ENCODE peak calls at places on chromosomes 2 and 18, in eight cellular contexts. One of them, this sample, is unnamed.
A peak's percentile ranks its signal among the peaks of the same experiment; 100 is the strongest.

GRCh38 chr18:50114448-50114847 is 80.5 kb downstream of the MYO5B start:
- DNase-seq in Caco-2: no peak
- DNase-seq in GM10248: no peak
- DNase-seq in cardiac muscle cell: no peak
- DNase-seq in mesothelial cell of epicardium: no peak
- DNase-seq in AG04450: no peak
- DNase-seq in psoas muscle: no peak
- DNase-seq in PC-3: no peak
- DNase-seq in this sample: no peak

GRCh38 chr2:58740381-58740780 is 499.3 kb upstream of the FANCL start:
- DNase-seq in Caco-2: no peak
- DNase-seq in GM10248: no peak
- DNase-seq in cardiac muscle cell: no peak
- DNase-seq in mesothelial cell of epicardium: no peak
- DNase-seq in AG04450: no peak
- DNase-seq in psoas muscle: no peak
- DNase-seq in PC-3: no peak
- DNase-seq in this sample: no peak

GRCh38 chr2:69222984-69223658 is 163.9 kb downstream of the GFPT1 start:
- DNase-seq in Caco-2: no peak
- DNase-seq in GM10248: no peak
- DNase-seq in cardiac muscle cell: peak; percentile 12
- DNase-seq in mesothelial cell of epicardium: no peak
- DNase-seq in AG04450: no peak
- DNase-seq in psoas muscle: peak; percentile 48
- DNase-seq in PC-3: no peak
- DNase-seq in this sample: no peak

GRCh38 chr2:147829106-147829505 is 15.7 kb upstream of the ACVR2A start:
- DNase-seq in Caco-2: no peak
- DNase-seq in GM10248: no peak
- DNase-seq in cardiac muscle cell: no peak
- DNase-seq in mesothelial cell of epicardium: no peak
- DNase-seq in AG04450: peak; percentile 61
- DNase-seq in psoas muscle: no peak
- DNase-seq in PC-3: peak; percentile 85
- DNase-seq in this sample: no peak

GRCh38 chr2:10405441-10405840 is 42.7 kb downstream of the ODC1 start:
- DNase-seq in Caco-2: no peak
- DNase-seq in GM10248: no peak
- DNase-seq in cardiac muscle cell: no peak
- DNase-seq in mesothelial cell of epicardium: no peak
- DNase-seq in AG04450: peak; percentile 67
- DNase-seq in psoas muscle: peak; percentile 82
- DNase-seq in PC-3: peak; percentile 98
- DNase-seq in this sample: no peak

GRCh38 chr2:186569906-186570305 is 19.9 kb upstream of the ITGAV start:
- DNase-seq in Caco-2: no peak
- DNase-seq in GM10248: no peak
- DNase-seq in cardiac muscle cell: no peak
- DNase-seq in mesothelial cell of epicardium: no peak
- DNase-seq in AG04450: no peak
- DNase-seq in psoas muscle: no peak
- DNase-seq in PC-3: no peak
- DNase-seq in this sample: no peak

GRCh38 chr18:3454365-3455089 is 4.6 kb downstream of the TGIF1 start:
- DNase-seq in Caco-2: peak; percentile 52
- DNase-seq in GM10248: peak; percentile 25
- DNase-seq in cardiac muscle cell: peak; percentile 54
- DNase-seq in mesothelial cell of epicardium: no peak
- DNase-seq in AG04450: no peak
- DNase-seq in psoas muscle: no peak
- DNase-seq in PC-3: peak; percentile 76
- DNase-seq in this sample: no peak

GRCh38 chr18:48658721-48659120 is 119.9 kb downstream of the CTIF start:
- DNase-seq in Caco-2: no peak
- DNase-seq in GM10248: no peak
- DNase-seq in cardiac muscle cell: no peak
- DNase-seq in mesothelial cell of epicardium: no peak
- DNase-seq in AG04450: no peak
- DNase-seq in psoas muscle: no peak
- DNase-seq in PC-3: no peak
- DNase-seq in this sample: no peak

GRCh38 chr2:9205963-9206948 is at the start of gene ASAP2:
- DNase-seq in Caco-2: peak; percentile 65
- DNase-seq in GM10248: peak; percentile 69
- DNase-seq in cardiac muscle cell: peak; percentile 87
- DNase-seq in mesothelial cell of epicardium: peak; percentile 55
- DNase-seq in AG04450: no peak
- DNase-seq in psoas muscle: peak; percentile 80
- DNase-seq in PC-3: peak; percentile 80
- DNase-seq in this sample: peak; percentile 48

GRCh38 chr2:20091305-20091991 is 40.0 kb upstream of the LAPTM4A start:
- DNase-seq in Caco-2: no peak
- DNase-seq in GM10248: no peak
- DNase-seq in cardiac muscle cell: no peak
- DNase-seq in mesothelial cell of epicardium: no peak
- DNase-seq in AG04450: peak; percentile 86
- DNase-seq in psoas muscle: peak; percentile 83
- DNase-seq in PC-3: peak; percentile 68
- DNase-seq in this sample: no peak

GRCh38 chr18:75210274-75211001 is at the start of gene TSHZ1:
- DNase-seq in Caco-2: peak; percentile 39
- DNase-seq in GM10248: peak; percentile 80
- DNase-seq in cardiac muscle cell: peak; percentile 80
- DNase-seq in mesothelial cell of epicardium: no peak
- DNase-seq in AG04450: peak; percentile 44
- DNase-seq in psoas muscle: no peak
- DNase-seq in PC-3: peak; percentile 82
- DNase-seq in this sample: peak; percentile 73

GRCh38 chr2:176126929-176127768 is 2.4 kb upstream of the HOXD8 start:
- DNase-seq in Caco-2: no peak
- DNase-seq in GM10248: peak; percentile 50
- DNase-seq in cardiac muscle cell: peak; percentile 82
- DNase-seq in mesothelial cell of epicardium: no peak
- DNase-seq in AG04450: peak; percentile 29
- DNase-seq in psoas muscle: peak; percentile 59
- DNase-seq in PC-3: peak; percentile 78
- DNase-seq in this sample: no peak

GRCh38 chr2:37851828-37852584 is 73.1 kb upstream of the RMDN2 start:
- DNase-seq in Caco-2: no peak
- DNase-seq in GM10248: peak; percentile 66
- DNase-seq in cardiac muscle cell: no peak
- DNase-seq in mesothelial cell of epicardium: no peak
- DNase-seq in AG04450: no peak
- DNase-seq in psoas muscle: no peak
- DNase-seq in PC-3: no peak
- DNase-seq in this sample: no peak

GRCh38 chr2:143264851-143265250 is 135.6 kb downstream of the ARHGAP15 start:
- DNase-seq in Caco-2: no peak
- DNase-seq in GM10248: no peak
- DNase-seq in cardiac muscle cell: no peak
- DNase-seq in mesothelial cell of epicardium: no peak
- DNase-seq in AG04450: peak; percentile 74
- DNase-seq in psoas muscle: no peak
- DNase-seq in PC-3: peak; percentile 63
- DNase-seq in this sample: no peak

GRCh38 chr2:21372654-21373053 is 248.9 kb downstream of the TDRD15 start:
- DNase-seq in Caco-2: no peak
- DNase-seq in GM10248: peak; percentile 12
- DNase-seq in cardiac muscle cell: peak; percentile 45
- DNase-seq in mesothelial cell of epicardium: no peak
- DNase-seq in AG04450: no peak
- DNase-seq in psoas muscle: no peak
- DNase-seq in PC-3: peak; percentile 17
- DNase-seq in this sample: no peak

DNA sequence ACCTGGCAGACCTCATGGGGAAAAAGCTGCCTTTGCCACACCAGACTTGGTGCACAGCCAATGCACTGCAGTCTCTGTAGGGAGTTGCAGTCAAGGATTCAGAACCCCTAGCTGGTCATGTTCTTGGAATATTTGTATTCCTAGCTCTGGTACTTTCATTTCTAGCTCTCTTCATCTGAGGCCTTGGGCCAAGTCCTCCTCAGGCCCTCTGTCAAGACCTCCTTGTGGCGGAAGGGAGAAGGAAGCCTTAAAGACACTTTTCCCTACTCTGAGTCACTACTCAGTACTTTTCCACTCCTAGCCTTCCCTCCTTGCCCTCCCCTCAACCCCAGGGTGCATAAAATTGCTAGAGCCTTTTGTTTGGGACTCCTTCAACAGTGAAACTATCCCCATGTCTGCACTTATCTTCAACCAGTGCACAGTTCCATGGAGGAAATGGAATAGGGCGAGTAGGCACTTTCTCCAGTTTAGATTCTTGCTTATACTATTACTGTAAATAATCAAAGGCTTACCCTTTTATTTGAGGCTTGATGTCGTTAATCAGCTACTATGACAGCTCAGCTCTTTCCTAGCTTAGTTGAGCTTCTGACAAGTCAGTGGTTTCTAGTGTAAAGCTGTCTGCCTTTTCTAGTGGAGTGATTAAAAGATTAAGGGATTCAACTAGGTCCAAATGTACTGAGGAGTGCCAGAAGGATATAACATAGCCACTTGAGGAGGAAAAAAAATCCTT is 15.8 kb downstream of the M1AP start:
- DNase-seq in Caco-2: no peak
- DNase-seq in GM10248: no peak
- DNase-seq in cardiac muscle cell: no peak
- DNase-seq in mesothelial cell of epicardium: no peak
- DNase-seq in AG04450: no peak
- DNase-seq in psoas muscle: no peak
- DNase-seq in PC-3: peak; percentile 34
- DNase-seq in this sample: no peak
- TF ChIP-seq CTCF in Caco-2: no peak
- TF ChIP-seq CTCF in GM10248: no peak
- TF ChIP-seq CTCF in cardiac muscle cell: peak; percentile 12
- TF ChIP-seq CTCF in mesothelial cell of epicardium: no peak
- TF ChIP-seq CTCF in AG04450: no peak
- TF ChIP-seq CTCF in psoas muscle: no peak
- TF ChIP-seq CTCF in PC-3: peak; percentile 14
- TF ChIP-seq CTCF in this sample: no peak

GRCh38 chr2:180508451-180508850 is 472.0 kb upstream of the UBE2E3 start:
- DNase-seq in Caco-2: no peak
- DNase-seq in GM10248: no peak
- DNase-seq in cardiac muscle cell: no peak
- DNase-seq in mesothelial cell of epicardium: no peak
- DNase-seq in AG04450: no peak
- DNase-seq in psoas muscle: no peak
- DNase-seq in PC-3: no peak
- DNase-seq in this sample: no peak
- TF ChIP-seq CTCF in Caco-2: no peak
- TF ChIP-seq CTCF in GM10248: no peak
- TF ChIP-seq CTCF in cardiac muscle cell: no peak
- TF ChIP-seq CTCF in mesothelial cell of epicardium: no peak
- TF ChIP-seq CTCF in AG04450: no peak
- TF ChIP-seq CTCF in psoas muscle: no peak
- TF ChIP-seq CTCF in PC-3: no peak
- TF ChIP-seq CTCF in this sample: no peak

DNA sequence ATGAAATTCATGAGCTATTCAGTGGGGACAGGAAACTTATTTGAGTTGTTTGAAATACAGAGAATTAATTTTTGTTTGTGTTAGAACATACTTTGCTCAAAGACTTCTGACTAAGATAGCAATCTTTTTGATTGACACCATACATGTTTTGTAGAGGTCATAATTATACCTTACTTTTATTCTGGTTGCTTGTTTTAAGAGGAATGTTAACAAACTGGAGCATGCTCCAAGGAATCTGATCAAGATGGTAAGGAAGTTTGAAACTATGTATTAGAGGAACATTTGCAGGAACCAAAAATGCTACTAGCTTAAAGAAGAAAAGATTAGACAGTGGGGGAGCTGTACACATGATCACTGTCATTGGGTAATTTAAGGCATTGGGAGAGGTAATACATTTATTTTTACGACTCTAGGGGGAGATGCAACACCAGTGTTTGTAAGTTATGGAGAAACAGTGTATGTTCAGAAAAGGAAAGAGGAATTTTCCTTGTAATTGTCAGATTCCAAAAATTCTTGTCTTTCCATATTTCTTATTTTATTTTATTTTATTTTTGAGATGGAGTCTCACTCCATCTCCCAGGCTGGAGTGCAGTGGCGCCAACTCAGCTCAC is 8.0 kb downstream of the AGFG1 start:
- DNase-seq in Caco-2: no peak
- DNase-seq in GM10248: no peak
- DNase-seq in cardiac muscle cell: no peak
- DNase-seq in mesothelial cell of epicardium: no peak
- DNase-seq in AG04450: no peak
- DNase-seq in psoas muscle: no peak
- DNase-seq in PC-3: peak; percentile 56
- DNase-seq in this sample: no peak
- TF ChIP-seq CTCF in Caco-2: no peak
- TF ChIP-seq CTCF in GM10248: peak; percentile 44
- TF ChIP-seq CTCF in cardiac muscle cell: peak; percentile 52
- TF ChIP-seq CTCF in mesothelial cell of epicardium: no peak
- TF ChIP-seq CTCF in AG04450: peak; percentile 50
- TF ChIP-seq CTCF in psoas muscle: peak; percentile 42
- TF ChIP-seq CTCF in PC-3: peak; percentile 57
- TF ChIP-seq CTCF in this sample: peak; percentile 31

DNA sequence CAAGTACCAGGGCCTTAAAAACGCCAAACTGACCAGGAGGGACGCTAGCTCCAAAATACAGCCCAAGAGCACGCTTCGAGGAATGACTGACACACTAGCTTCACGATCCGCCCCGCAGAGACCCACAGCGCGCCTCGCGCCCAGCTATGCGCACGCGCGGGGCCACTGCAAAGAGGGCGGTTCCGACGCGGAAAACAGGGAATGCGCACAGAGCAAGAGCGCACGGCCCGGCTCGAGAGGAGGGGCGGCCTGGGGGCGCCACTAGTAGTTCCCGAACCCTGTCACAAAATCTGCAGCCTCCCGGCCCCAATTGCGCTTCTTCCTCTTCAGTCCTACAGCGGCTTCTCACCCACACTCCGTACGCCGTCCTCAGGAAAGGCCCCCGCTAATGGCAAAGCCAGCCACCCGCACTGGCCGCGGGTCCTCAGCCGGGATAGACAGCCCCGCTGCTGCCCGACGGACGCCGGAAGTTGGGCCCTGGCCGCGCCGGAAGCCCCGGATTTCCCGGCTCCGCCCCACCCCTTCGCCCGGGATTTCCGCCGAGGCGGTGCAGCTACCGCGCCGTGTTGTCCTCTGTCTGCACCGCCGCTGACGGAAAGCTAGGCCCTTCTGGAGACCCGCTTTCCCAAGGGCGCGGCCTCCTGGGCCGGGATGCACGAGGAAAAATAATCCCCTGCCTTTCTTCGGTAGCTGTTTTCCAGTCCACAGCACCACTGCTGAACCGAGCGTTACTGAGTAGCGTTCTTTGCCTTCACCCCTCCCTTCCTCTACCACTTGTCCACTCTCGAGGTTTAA is at the start of gene HDHD2:
- DNase-seq in Caco-2: peak; percentile 58
- DNase-seq in GM10248: peak; percentile 88
- DNase-seq in cardiac muscle cell: peak; percentile 86
- DNase-seq in mesothelial cell of epicardium: peak; percentile 65
- DNase-seq in AG04450: peak; percentile 27
- DNase-seq in psoas muscle: peak; percentile 87
- DNase-seq in PC-3: peak; percentile 58
- DNase-seq in this sample: peak; percentile 81
- TF ChIP-seq CTCF in Caco-2: no peak
- TF ChIP-seq CTCF in GM10248: no peak
- TF ChIP-seq CTCF in cardiac muscle cell: no peak
- TF ChIP-seq CTCF in mesothelial cell of epicardium: no peak
- TF ChIP-seq CTCF in AG04450: no peak
- TF ChIP-seq CTCF in psoas muscle: no peak
- TF ChIP-seq CTCF in PC-3: no peak
- TF ChIP-seq CTCF in this sample: no peak